ENCODE peak calls at places on chromosomes 13 and 19, in nine cellular contexts. Z is dorsolateral prefrontal cortex, H is psoas muscle, V is fibroblast of villous mesenchyme, B is tibial artery, O is AG10803, T is thoracic aorta, Q is neural progenitor cell, D is K562. F is an unnamed sample.

GRCh38 chr19:35692010-35692409 is 12.3 kb upstream of the ZBTB32 start:
- DNase-seq in H (no peak), D (no peak), B (no peak), Z (no peak), O (no peak), V (no peak), Q (no peak), T (no peak), F (no peak)

GRCh38 chr19:16587031-16588023 is 15.1 kb upstream of the SLC35E1 start:
- DNase-seq in B (no peak), O (peak; percentile 69), H (no peak), D (no peak), T (no peak), Q (no peak), Z (no peak), V (peak; percentile 60), F (no peak)

GRCh38 chr13:92896842-92897241 is 329.8 kb upstream of the GPC6 start:
- DNase-seq in T (no peak), D (no peak), O (peak; percentile 1), V (peak; percentile 25), B (no peak), Z (no peak), H (no peak), Q (peak; percentile 57), F (no peak)

GRCh38 chr13:43666403-43666802 is 120.4 kb downstream of the ENOX1 start:
- DNase-seq in B (no peak), Q (no peak), Z (no peak), H (no peak), D (no peak), T (no peak), V (no peak), O (no peak), F (no peak)

GRCh38 chr19:34963531-34964406 is at the start of gene ZNF792:
- DNase-seq in D (peak; percentile 82), B (peak; percentile 78), O (peak; percentile 26), V (peak; percentile 53), Z (peak; percentile 38), Q (peak; percentile 81), T (no peak), H (peak; percentile 82), F (no peak)

GRCh38 chr19:54551293-54551692 is 22.3 kb upstream of the LILRA2 start:
- DNase-seq in B (no peak), Q (no peak), T (no peak), D (no peak), V (no peak), O (no peak), H (no peak), Z (no peak), F (no peak)

GRCh38 chr19:13748169-13748884 is 16.0 kb upstream of the MRI1 start:
- DNase-seq in Q (peak; percentile 31), O (peak; percentile 36), B (no peak), Z (no peak), V (peak; percentile 74), H (no peak), T (no peak), D (peak; percentile 32), F (peak; percentile 16)

GRCh38 chr19:42498387-42498786 is 29.9 kb downstream of the CEACAM1 start:
- DNase-seq in V (no peak), B (no peak), Z (no peak), T (no peak), D (no peak), Q (no peak), O (no peak), H (no peak), F (no peak)

GRCh38 chr13:22218784-22219183 is 547.9 kb downstream of the FGF9 start:
- DNase-seq in Z (no peak), O (no peak), B (no peak), T (no peak), D (no peak), H (no peak), Q (no peak), V (no peak), F (no peak)

GRCh38 chr19:53657330-53657729 is 25.5 kb downstream of the DPRX start:
- DNase-seq in V (no peak), T (no peak), Z (no peak), O (no peak), Q (no peak), D (no peak), B (no peak), H (no peak), F (no peak)

GRCh38 chr19:14135355-14135754 is 1.0 kb downstream of the ASF1B start:
- DNase-seq in H (no peak), B (no peak), Q (no peak), T (no peak), D (no peak), V (no peak), Z (no peak), O (no peak), F (no peak)

GRCh38 chr19:42313096-42313839 is at the start of gene TMEM145:
- DNase-seq in Q (peak; percentile 84), D (peak; percentile 92), V (peak; percentile 47), Z (peak; percentile 47), T (no peak), B (no peak), O (peak; percentile 44), H (peak; percentile 75), F (no peak)

DNA sequence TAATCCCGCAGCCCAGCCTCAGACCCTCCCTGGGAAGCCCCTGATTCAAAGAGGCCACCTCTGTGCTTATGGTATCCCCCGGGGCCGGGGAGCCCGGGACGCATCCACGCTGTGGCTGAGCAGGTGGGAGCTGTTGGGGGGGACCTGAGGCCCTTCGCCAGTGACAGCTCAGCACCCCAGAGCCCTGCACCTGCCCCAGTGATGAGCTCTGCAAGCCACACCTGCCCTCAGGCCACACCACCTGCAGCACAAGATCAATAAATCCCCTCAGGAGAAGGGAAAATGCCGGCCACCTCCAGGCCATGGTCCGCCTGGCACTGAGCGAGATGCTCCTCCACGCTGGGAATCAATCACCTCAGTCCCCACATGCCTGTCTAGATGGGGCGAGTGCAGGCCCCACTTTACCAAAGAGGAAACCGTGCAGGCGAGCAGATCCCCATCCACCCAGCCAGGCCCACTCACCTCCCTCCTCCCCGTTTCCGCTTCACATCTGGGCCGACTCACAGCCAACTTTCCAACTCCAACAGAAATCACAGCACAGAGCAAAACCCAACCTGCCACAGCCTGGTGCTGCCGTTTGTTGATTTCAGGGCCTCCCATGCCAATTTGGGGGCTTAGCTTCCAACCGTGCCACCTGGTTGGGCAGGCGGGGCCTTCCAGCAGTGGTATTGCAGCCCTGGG is 12.8 kb downstream of the MOB3A start:
- DNase-seq in O (no peak), Z (no peak), D (no peak), H (peak; percentile 58), T (no peak), B (no peak), V (no peak), Q (no peak), F (no peak)
- H3K4me3 ChIP-seq in O (no peak overlapping the region), Z (no peak overlapping the region), D (no peak overlapping the region), H (peak overlapping the region; percentile 12), T (peak overlapping the region; percentile 54), B (no peak overlapping the region), V (no peak overlapping the region), Q (no peak overlapping the region), F (no peak overlapping the region)

DNA sequence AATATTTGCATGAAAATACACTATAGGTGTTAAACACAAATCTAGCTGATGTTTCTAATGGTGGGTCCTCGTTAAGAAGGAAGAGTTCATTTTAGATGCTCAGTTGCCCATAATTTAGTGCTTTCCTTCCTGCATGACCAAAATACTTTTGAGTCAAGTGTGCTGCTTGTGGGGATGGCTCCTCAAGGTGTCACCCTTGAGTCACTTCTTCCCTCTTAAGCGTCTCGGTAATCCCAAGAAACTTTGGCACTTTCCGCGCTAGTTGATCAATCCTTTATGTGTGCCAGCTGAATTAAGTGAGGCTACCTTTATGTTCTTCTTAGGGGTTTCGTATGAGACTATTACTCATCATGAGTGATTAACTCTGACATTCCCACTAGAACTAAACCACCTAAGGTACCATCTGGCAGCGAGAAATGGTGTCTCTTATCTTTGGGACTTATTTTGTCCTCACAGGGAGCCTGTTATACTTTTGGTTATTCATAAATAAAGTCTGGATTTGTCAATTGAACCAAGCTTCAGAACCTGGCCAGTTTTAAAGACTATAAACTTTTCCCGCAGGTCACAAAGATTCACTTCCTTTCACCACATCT is 106.8 kb downstream of the NHLRC3 start:
- DNase-seq in V (peak; percentile 68), H (peak; percentile 56), D (peak; percentile 13), T (no peak), Z (peak; percentile 24), Q (peak; percentile 82), B (peak; percentile 74), O (peak; percentile 68), F (peak; percentile 43)
- TF ChIP-seq CTCF in V (peak; percentile 77), H (peak; percentile 68), D (peak; percentile 58), T (peak; percentile 71), Z (peak; percentile 67), Q (peak; percentile 81), B (peak; percentile 81), O (peak; percentile 92), F (peak; percentile 81)

GRCh38 chr19:15556634-15557181 is 48.4 kb downstream of the CYP4F22 start:
- DNase-seq in V (no peak), Z (no peak), O (no peak), Q (no peak), T (no peak), D (no peak), H (no peak), B (no peak), F (no peak)
- H3K4me3 ChIP-seq in V (no peak overlapping the region), Z (peak overlapping the region; percentile 49), O (no peak overlapping the region), Q (no peak overlapping the region), T (no peak overlapping the region), D (no peak overlapping the region), H (peak overlapping the region; percentile 54), B (no peak overlapping the region), F (no peak overlapping the region)

GRCh38 chr19:1146418-1146711 is 27.7 kb downstream of the SBNO2 start:
- DNase-seq in H (peak; percentile 39), O (no peak), Q (no peak), T (no peak), V (no peak), B (no peak), Z (no peak), D (no peak), F (no peak)

GRCh38 chr19:1145635-1146417 is 28.2 kb downstream of the SBNO2 start:
- DNase-seq in T (no peak), V (no peak), Q (no peak), B (no peak), H (no peak), D (no peak), O (no peak), Z (no peak), F (no peak)

GRCh38 chr19:1141944-1142343 is 32.1 kb downstream of the SBNO2 start:
- DNase-seq in H (no peak), T (no peak), V (no peak), Q (no peak), O (no peak), B (no peak), Z (no peak), D (no peak), F (no peak)

GRCh38 chr19:1144741-1145140 is 29.3 kb downstream of the SBNO2 start:
- DNase-seq in T (no peak), Q (no peak), D (no peak), O (no peak), Z (no peak), B (no peak), V (no peak), H (no peak), F (no peak)

DNA sequence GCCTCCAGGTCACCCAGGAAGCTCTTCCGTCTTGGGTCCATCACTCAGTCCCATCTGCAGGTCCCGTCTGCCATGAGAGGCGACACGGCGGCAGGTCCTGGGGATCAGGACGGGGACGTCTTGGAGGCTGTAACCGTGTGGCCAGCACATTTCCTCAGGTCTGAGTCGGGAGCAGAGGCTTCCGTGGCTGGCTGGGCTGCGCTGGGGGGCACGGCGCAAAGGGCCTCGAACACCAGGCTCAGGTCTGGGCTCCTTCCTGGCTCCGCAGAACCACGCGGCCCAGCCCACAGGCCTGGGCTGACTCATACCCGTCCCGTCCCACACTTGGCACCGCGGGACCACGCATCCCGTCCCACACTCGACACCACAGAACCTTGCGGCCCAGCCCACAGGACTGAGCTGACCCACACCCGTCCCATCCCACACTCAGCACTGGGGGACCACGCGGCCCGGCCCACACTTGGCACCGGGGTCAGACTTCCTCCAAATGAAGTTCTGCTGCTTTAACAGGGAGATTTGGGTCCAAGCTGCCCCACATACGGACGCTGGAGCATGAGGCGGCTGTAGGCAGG is 30.2 kb downstream of the SBNO2 start:
- DNase-seq in Q (no peak), V (no peak), Z (no peak), T (no peak), D (no peak), H (peak; percentile 42), O (no peak), B (no peak), F (no peak)
- TF ChIP-seq CTCF in Q (no peak), V (no peak), Z (no peak), T (no peak), D (no peak), H (no peak), O (no peak), B (no peak), F (no peak)

F was measured in AG09309.